ENCODE peak calls at places on chromosome 16, in four cellular contexts. G is NCI-H69; P is AG09309; C is activated T-helper 1 cell treated with anti-CD3 and anti-CD28 coated beads, Interleukin-12 subunit alpha, Interleukin-12 subunit beta, Interleukin-2, Interleukin-4 antibody, amounts not matched to agents 30 ng/mL and 10 ng/mL and 1 ng/mL, durations not matched to agents 14 hours and 24 hours and 36 hours. V is an unnamed sample.

GRCh38 chr16:67782567-67783352 is 23.6 kb downstream of the RANBP10 start:
- DNase-seq in G (no peak), P (no peak), C (no peak), V (no peak)

GRCh38 chr16:31538199-31538598 is 10.5 kb downstream of the AHSP start:
- DNase-seq in G (no peak), P (no peak), C (no peak), V (no peak)

GRCh38 chr16:386641-387156 is 4.9 kb upstream of the PGAP6 start:
- DNase-seq in G (no peak), P (no peak), C (no peak), V (no peak)

GRCh38 chr16:24858219-24859041 is 12.7 kb downstream of the SLC5A11 start:
- DNase-seq in G (no peak), P (no peak), C (peak; percentile 13), V (peak; percentile 15)

GRCh38 chr16:27455700-27456099 is 53.7 kb downstream of the IL21R start:
- DNase-seq in G (no peak), P (no peak), C (no peak), V (peak; percentile 30)

GRCh38 chr16:3665508-3665907 is 11.0 kb downstream of the DNASE1 start:
- DNase-seq in G (no peak), P (no peak), C (no peak), V (no peak)

GRCh38 chr16:86026136-86026905 is 127.4 kb downstream of the IRF8 start:
- DNase-seq in G (no peak), P (no peak), C (no peak), V (no peak)

GRCh38 chr16:18979936-18980335 is 3.8 kb upstream of the TMC7 start:
- DNase-seq in G (peak; percentile 79), P (no peak), C (no peak), V (no peak)

V was measured in stimulated activated naive CD8-positive, alpha-beta T cell treated with anti-CD3 and anti-CD28 coated beads, Interleukin-15, amount 100 ng/mL, for 72 hours.